ENCODE peak calls at places on chromosomes 4 and X, in seven cellular contexts. R, Z, X, J, A, Y and G are unnamed samples.

GRCh38 chrX:7515681-7516413 is 327.1 kb upstream of the VCX start:
- DNase-seq in J (no peak), A (no peak), Y (no peak), Z (no peak), R (no peak), X (no peak), G (no peak)

GRCh38 chrX:10365532-10366265 is 208.9 kb downstream of the CLCN4 start:
- DNase-seq in Y (no peak), A (no peak), Z (no peak), J (no peak), X (no peak), R (no peak), G (no peak)

GRCh38 chr4:157128395-157128794 is 52.4 kb downstream of the GLRB start:
- DNase-seq in J (no peak), A (no peak), X (no peak), Y (no peak), Z (no peak), R (peak), G (no peak)

GRCh38 chr4:160202802-160203201 is 1099.9 kb downstream of the RAPGEF2 start:
- DNase-seq in R (no peak), Y (no peak), A (no peak), Z (no peak), J (no peak), X (no peak), G (no peak)

GRCh38 chrX:83845397-83845796 is 15.5 kb upstream of the CYLC1 start:
- DNase-seq in Y (no peak), A (no peak), Z (no peak), J (no peak), R (peak), X (no peak), G (no peak)

GRCh38 chrX:1601051-1601767 is 9.8 kb downstream of the AKAP17A start:
- DNase-seq in A (no peak), J (peak), Z (no peak), Y (no peak), R (no peak), X (no peak), G (no peak)

GRCh38 chr4:158768577-158769174 is at the start of gene FNIP2:
- DNase-seq in R (peak), Z (no peak), Y (peak), A (peak), X (peak), J (peak), G (no peak)

GRCh38 chrX:48590203-48591103 is 6.8 kb upstream of the WDR13 start:
- DNase-seq in J (no peak), A (no peak), R (no peak), Z (no peak), X (no peak), Y (no peak), G (no peak)

GRCh38 chr4:156970501-156971167 is 965 bp downstream of the PDGFC start:
- DNase-seq in A (peak), X (peak), Y (peak), R (peak), Z (no peak), J (peak), G (no peak)

GRCh38 chrX:16870861-16871584 is 861 bp upstream of the RBBP7 start:
- DNase-seq in Y (peak), X (peak), Z (no peak), A (no peak), R (no peak), J (peak), G (no peak)

GRCh38 chr4:59200992-59201391 is 1999.1 kb upstream of the ADGRL3 start:
- DNase-seq in R (no peak), Y (no peak), A (no peak), Z (no peak), X (no peak), J (no peak), G (no peak)
- H3K4me3 ChIP-seq in R (no peak), Y (no peak), A (no peak), Z (no peak), X (no peak), J (no peak), G (no peak)

DNA sequence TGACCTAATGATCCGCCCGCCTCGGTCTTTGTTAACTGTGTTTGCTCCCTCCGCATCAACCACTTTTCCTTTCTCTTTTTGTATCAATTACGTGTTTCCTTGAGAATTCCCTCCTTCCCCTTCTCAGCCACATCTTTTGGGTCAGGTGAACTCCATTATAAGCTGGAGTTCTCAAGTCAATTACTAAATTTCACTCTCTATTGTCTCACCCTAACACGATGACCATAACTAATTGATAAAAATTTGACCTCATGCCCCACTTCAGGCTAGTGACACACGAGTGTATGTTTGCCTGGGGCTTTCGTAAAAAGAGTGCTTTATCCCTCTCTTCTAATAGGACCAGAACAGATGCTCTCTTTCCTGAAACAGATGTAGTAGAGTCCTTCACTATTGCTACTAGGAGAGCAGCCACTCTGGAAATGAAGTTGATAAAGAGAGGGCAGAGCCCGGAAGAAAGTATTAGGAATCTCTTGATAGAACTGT is 403.6 kb upstream of the ANXA10 start:
- DNase-seq in X (no peak), Y (no peak), J (no peak), Z (no peak), A (no peak), R (no peak), G (no peak)
- H3K4me3 ChIP-seq in X (no peak), Y (no peak), J (no peak), Z (no peak), A (no peak), R (no peak), G (no peak)

DNA sequence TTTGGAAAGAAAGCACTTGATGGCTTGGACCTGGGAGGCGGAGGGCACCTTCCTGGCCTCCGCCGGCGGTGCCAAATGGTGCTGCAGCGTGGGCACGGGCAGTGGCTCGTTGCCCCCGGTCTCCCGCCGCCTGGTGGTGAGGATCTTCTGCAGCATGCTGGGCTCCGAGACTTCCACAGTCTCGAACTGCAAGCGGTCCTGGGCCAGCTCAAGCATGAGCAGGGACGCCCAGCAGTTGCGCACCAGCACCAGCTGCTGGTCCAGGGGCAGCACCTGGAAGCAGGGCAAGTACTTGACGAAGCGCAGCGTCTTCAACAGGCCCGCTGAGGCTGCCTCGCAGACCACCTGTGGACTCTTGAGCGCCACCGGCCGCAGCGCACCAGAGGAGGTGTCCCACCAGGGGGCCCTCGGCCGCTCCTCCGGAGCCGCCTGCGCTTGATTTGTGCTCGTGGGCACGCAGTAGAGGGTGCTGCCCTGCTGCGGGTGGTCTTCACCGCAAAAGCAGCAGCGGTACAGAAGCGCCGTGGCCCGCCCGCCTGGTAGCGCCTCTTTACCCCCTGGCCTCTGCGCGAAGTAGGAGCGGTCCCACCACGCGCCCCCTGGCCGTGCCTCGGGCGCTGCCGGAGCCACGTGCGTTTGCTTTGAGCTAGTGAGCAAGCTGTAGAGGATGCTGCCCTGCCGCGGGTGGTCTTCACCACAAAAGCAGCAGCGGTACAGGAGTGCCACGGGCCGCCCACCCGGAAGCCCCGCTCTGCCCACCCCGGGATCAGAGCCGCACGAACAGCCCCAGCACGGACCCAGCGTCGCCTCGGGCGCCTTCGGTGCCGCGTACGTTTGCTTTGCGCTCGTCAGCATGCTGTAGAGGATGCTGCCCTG is 689 bp downstream of the NR0B1 start:
- DNase-seq in J (no peak), A (no peak), Y (no peak), X (no peak), R (no peak), Z (no peak), G (no peak)
- H3K4me3 ChIP-seq in J (no peak), A (peak), Y (no peak), X (no peak), R (no peak), Z (peak), G (peak)

DNA sequence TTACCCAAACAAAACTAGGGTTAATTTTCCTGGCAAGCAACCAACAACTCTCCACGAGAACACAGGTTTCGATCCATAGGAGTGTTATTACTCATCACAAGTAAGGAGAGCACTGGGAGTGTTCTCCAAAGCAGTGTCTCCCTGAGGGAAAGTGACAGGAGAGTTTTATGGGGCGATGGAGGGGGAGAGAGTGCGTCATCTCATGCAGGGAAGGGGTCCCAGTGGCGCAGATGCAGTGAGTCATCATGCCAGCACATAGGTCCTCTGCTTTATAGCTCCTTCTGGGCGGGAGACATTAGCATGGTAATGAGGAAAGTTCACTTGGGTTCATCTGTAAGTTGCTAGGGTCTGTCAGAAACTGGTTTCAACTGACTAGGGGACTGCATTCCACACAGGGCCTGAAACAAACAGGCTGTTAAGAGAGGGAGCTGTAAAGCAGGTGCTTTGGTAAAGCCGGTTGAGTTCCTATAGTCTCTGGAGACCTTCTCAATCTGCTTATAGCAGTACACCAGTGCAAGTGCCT is 12.7 kb upstream of the BOD1L1 start:
- DNase-seq in X (no peak), Z (peak), Y (no peak), A (no peak), R (peak), J (no peak), G (peak)
- H3K4me3 ChIP-seq in X (no peak), Z (no peak), Y (no peak), A (no peak), R (no peak), J (no peak), G (no peak)

GRCh38 chr4:3384771-3385701 is 56.7 kb upstream of the HGFAC start:
- DNase-seq in R (no peak), A (no peak), J (peak), X (peak), Y (peak), Z (no peak), G (no peak)

GRCh38 chr4:3382251-3382650 is 59.5 kb upstream of the HGFAC start:
- DNase-seq in Y (no peak), X (no peak), A (no peak), J (no peak), R (no peak), Z (no peak), G (no peak)

GRCh38 chr4:3386486-3386885 is 55.3 kb upstream of the HGFAC start:
- DNase-seq in A (no peak), X (no peak), J (peak), R (no peak), Z (no peak), Y (no peak), G (no peak)

GRCh38 chr4:3385719-3386440 is 55.9 kb upstream of the HGFAC start:
- DNase-seq in X (no peak), J (peak), A (no peak), Z (no peak), Y (no peak), R (no peak), G (no peak)

DNA sequence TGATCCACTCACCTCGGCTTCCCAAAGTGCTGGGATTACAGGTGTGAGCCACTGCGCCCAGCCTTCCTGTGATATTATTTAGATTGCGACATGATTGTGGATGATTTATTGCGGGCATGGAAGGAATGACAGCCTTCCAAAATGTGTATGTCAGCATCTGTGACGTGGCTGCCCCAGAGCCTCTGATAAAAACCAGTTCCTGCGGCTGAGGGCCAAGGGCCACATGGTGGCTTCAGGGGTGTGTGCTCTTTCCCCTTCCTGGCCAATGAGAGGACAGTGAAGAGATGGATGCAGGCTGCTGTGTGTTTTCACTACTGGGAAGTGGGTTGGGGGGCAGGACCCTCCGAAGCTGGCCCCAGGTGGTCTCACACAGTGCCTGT is 57.4 kb upstream of the HGFAC start:
- DNase-seq in A (no peak), X (no peak), Y (no peak), R (no peak), J (peak), Z (no peak), G (no peak)
- H3K4me3 ChIP-seq in A (no peak), X (no peak), Y (no peak), R (no peak), J (no peak), Z (no peak), G (no peak)

DNA sequence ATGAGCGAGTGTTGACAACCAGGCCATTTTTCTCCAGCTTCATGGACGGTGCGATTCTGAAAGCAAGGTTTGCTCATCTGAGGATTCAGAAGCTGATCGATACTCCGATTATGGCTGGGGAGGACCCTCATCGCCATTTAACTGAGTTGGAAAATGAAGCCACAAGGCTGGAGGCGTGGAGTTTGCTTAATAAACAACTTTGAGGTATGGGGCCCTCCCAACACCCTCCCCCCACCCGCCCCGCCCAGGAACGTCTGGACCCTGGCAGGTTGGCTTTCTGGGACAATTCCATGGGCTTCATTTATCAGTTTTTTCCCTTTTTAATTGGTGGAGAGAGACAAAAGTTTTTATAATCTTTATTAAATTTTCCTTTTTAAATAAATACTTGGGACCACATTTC is 52.5 kb downstream of the C4orf51 start:
- DNase-seq in X (no peak), R (no peak), Z (no peak), Y (no peak), A (no peak), J (no peak), G (no peak)
- H3K4me3 ChIP-seq in X (peak), R (peak), Z (peak), Y (peak), A (peak), J (no peak), G (peak)

GRCh38 chr4:90575371-90575770 is 448.2 kb downstream of the CCSER1 start:
- DNase-seq in Z (no peak), R (no peak), X (no peak), A (no peak), J (no peak), Y (no peak), G (no peak)

GRCh38 chr4:90582087-90582486 is 454.9 kb downstream of the CCSER1 start:
- DNase-seq in A (no peak), Z (no peak), X (no peak), Y (no peak), R (no peak), J (no peak), G (no peak)

GRCh38 chr4:90580271-90580825 is 453.2 kb downstream of the CCSER1 start:
- DNase-seq in Z (no peak), Y (no peak), R (no peak), A (no peak), J (no peak), X (no peak), G (no peak)
- H3K4me3 ChIP-seq in Z (no peak), Y (no peak), R (no peak), A (no peak), J (no peak), X (no peak), G (no peak)

GRCh38 chr4:105605493-105605892 is 53.1 kb downstream of the ARHGEF38 start:
- DNase-seq in R (peak), A (no peak), X (no peak), Y (no peak), J (no peak), Z (no peak), G (no peak)
- H3K4me3 ChIP-seq in R (no peak), A (no peak), X (no peak), Y (no peak), J (no peak), Z (no peak), G (no peak)

GRCh38 chrX:101491943-101492342 is 6.7 kb downstream of the ARMCX4 start:
- DNase-seq in J (no peak), R (no peak), Y (no peak), X (no peak), Z (no peak), A (no peak), G (no peak)

GRCh38 chrX:101488796-101489195 is 3.5 kb downstream of the ARMCX4 start:
- DNase-seq in Z (no peak), R (no peak), Y (no peak), J (no peak), X (no peak), A (no peak), G (no peak)

DNA sequence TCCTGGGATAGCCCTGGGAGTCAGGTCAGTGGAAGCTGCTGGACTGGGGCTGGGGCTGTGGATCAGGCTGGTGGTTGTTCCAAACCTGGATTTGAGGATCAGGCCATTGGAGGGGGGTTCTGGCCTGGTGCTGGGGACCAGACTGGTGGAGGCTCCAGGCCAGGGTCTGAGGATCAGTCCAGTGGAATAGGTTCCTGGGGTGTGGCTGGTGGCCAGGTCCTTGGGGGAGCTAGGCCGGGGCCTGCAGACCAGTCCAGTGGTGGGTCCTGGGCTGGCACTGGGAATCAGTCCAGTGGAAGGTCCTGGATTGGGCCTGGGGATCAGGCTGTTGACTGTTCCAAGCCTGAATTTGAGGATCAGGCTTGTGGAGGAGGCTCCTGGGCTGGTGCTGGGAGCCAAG is 8.0 kb downstream of the ARMCX4 start:
- DNase-seq in Y (no peak), A (no peak), R (no peak), X (no peak), Z (no peak), J (no peak), G (no peak)
- H3K4me3 ChIP-seq in Y (no peak), A (no peak), R (no peak), X (no peak), Z (no peak), J (no peak), G (no peak)